ENCODE peak calls at places on chromosomes 4 and X, in four cellular contexts. One of them, this sample, is unnamed.

GRCh38 chr4:185998791-185999190 is 70.2 kb upstream of the TLR3 start:
- DNase-seq in left cardiac atrium: no peak
- DNase-seq in suprapubic skin: no peak
- DNase-seq in EH: no peak
- DNase-seq in this sample: no peak

GRCh38 chr4:90137545-90137944 is 10.4 kb downstream of the CCSER1 start:
- DNase-seq in left cardiac atrium: no peak
- DNase-seq in suprapubic skin: no peak
- DNase-seq in EH: peak; percentile 4
- DNase-seq in this sample: no peak

GRCh38 chr4:109576462-109576861 is 16.4 kb downstream of the MCUB start:
- DNase-seq in left cardiac atrium: no peak
- DNase-seq in suprapubic skin: no peak
- DNase-seq in EH: peak; percentile 53
- DNase-seq in this sample: no peak

GRCh38 chr4:153523171-153523757 is 57.1 kb downstream of the TMEM131L start:
- DNase-seq in left cardiac atrium: no peak
- DNase-seq in suprapubic skin: no peak
- DNase-seq in EH: no peak
- DNase-seq in this sample: peak; percentile 32

GRCh38 chrX:149877636-149878035 is 3.3 kb upstream of the MAGEA8 start:
- DNase-seq in left cardiac atrium: no peak
- DNase-seq in suprapubic skin: no peak
- DNase-seq in EH: peak; percentile 16
- DNase-seq in this sample: no peak

GRCh38 chrX:38175140-38175539 is 45.5 kb downstream of the SRPX start:
- DNase-seq in left cardiac atrium: no peak
- DNase-seq in suprapubic skin: no peak
- DNase-seq in EH: peak; percentile 34
- DNase-seq in this sample: peak; percentile 31

GRCh38 chrX:153600032-153600373 is 1.1 kb upstream of the CCNQ start:
- DNase-seq in left cardiac atrium: no peak
- DNase-seq in suprapubic skin: no peak
- DNase-seq in EH: peak; percentile 30
- DNase-seq in this sample: no peak

GRCh38 chrX:10071451-10072163 is 85.2 kb upstream of the CLCN4 start:
- DNase-seq in left cardiac atrium: no peak
- DNase-seq in suprapubic skin: no peak
- DNase-seq in EH: no peak
- DNase-seq in this sample: peak; percentile 17

GRCh38 chr4:153166971-153167501 is 37.2 kb upstream of the TRIM2 start:
- DNase-seq in left cardiac atrium: no peak
- DNase-seq in suprapubic skin: no peak
- DNase-seq in EH: no peak
- DNase-seq in this sample: peak; percentile 90

GRCh38 chrX:44343412-44343942 is at the start of gene EFHC2:
- DNase-seq in left cardiac atrium: peak; percentile 52
- DNase-seq in suprapubic skin: peak; percentile 70
- DNase-seq in EH: no peak
- DNase-seq in this sample: peak; percentile 66

GRCh38 chr4:10173754-10174749 is 57.5 kb upstream of the WDR1 start:
- DNase-seq in left cardiac atrium: peak; percentile 77
- DNase-seq in suprapubic skin: no peak
- DNase-seq in EH: no peak
- DNase-seq in this sample: no peak

GRCh38 chr4:23097251-23097650 is 404.5 kb downstream of the GBA3 start:
- DNase-seq in left cardiac atrium: no peak
- DNase-seq in suprapubic skin: no peak
- DNase-seq in EH: peak; percentile 63
- DNase-seq in this sample: no peak

GRCh38 chr4:8837181-8837811 is 34.3 kb downstream of the HMX1 start:
- DNase-seq in left cardiac atrium: no peak
- DNase-seq in suprapubic skin: peak; percentile 74
- DNase-seq in EH: no peak
- DNase-seq in this sample: no peak

GRCh38 chr4:97910005-97910404 is 233.3 kb downstream of the STPG2 start:
- DNase-seq in left cardiac atrium: no peak
- DNase-seq in suprapubic skin: no peak
- DNase-seq in EH: no peak
- DNase-seq in this sample: no peak

GRCh38 chr4:153362184-153362583 is 17.7 kb downstream of the MND1 start:
- DNase-seq in left cardiac atrium: peak; percentile 17
- DNase-seq in suprapubic skin: no peak
- DNase-seq in EH: no peak
- DNase-seq in this sample: no peak

GRCh38 chrX:136650811-136651210 is 2.9 kb downstream of the CD40LG start:
- DNase-seq in left cardiac atrium: no peak
- DNase-seq in suprapubic skin: no peak
- DNase-seq in EH: no peak
- DNase-seq in this sample: no peak

GRCh38 chr4:113878718-113879117 is 100.7 kb downstream of the ARSJ start:
- DNase-seq in left cardiac atrium: no peak
- DNase-seq in suprapubic skin: no peak
- DNase-seq in EH: peak; percentile 33
- DNase-seq in this sample: peak; percentile 25

GRCh38 chrX:110168585-110168984 is 149.3 kb downstream of the AMMECR1 start:
- DNase-seq in left cardiac atrium: no peak
- DNase-seq in suprapubic skin: no peak
- DNase-seq in EH: peak; percentile 86
- DNase-seq in this sample: peak; percentile 53

GRCh38 chr4:26218677-26219181 is 102.1 kb upstream of the RBPJ start:
- DNase-seq in left cardiac atrium: no peak
- DNase-seq in suprapubic skin: no peak
- DNase-seq in EH: no peak
- DNase-seq in this sample: no peak

GRCh38 chr4:102620697-102621497 is 119.7 kb downstream of the NFKB1 start:
- DNase-seq in left cardiac atrium: no peak
- DNase-seq in suprapubic skin: no peak
- DNase-seq in EH: peak; percentile 88
- DNase-seq in this sample: peak; percentile 74

GRCh38 chr4:83075696-83076095 is 38.8 kb downstream of the PLAC8 start:
- DNase-seq in left cardiac atrium: no peak
- DNase-seq in suprapubic skin: no peak
- DNase-seq in EH: peak; percentile 91
- DNase-seq in this sample: peak; percentile 6

GRCh38 chr4:16896871-16897270 is 1.6 kb downstream of the LDB2 start:
- DNase-seq in left cardiac atrium: no peak
- DNase-seq in suprapubic skin: no peak
- DNase-seq in EH: peak; percentile 70
- DNase-seq in this sample: peak; percentile 89

GRCh38 chrX:16851421-16851820 is 18.7 kb downstream of the RBBP7 start:
- DNase-seq in left cardiac atrium: no peak
- DNase-seq in suprapubic skin: no peak
- DNase-seq in EH: no peak
- DNase-seq in this sample: peak; percentile 44

GRCh38 chrX:16843208-16843909 is 26.8 kb downstream of the RBBP7 start:
- DNase-seq in left cardiac atrium: no peak
- DNase-seq in suprapubic skin: no peak
- DNase-seq in EH: no peak
- DNase-seq in this sample: no peak

GRCh38 chr4:93147524-93148212 is 680.9 kb upstream of the ATOH1 start:
- DNase-seq in left cardiac atrium: no peak
- DNase-seq in suprapubic skin: no peak
- DNase-seq in EH: no peak
- DNase-seq in this sample: no peak

GRCh38 chr4:129328176-129328575 is 232.2 kb downstream of the C4orf33 start:
- DNase-seq in left cardiac atrium: no peak
- DNase-seq in suprapubic skin: no peak
- DNase-seq in EH: no peak
- DNase-seq in this sample: no peak

GRCh38 chr4:8721621-8722020 is 129.1 kb downstream of the CPZ start:
- DNase-seq in left cardiac atrium: no peak
- DNase-seq in suprapubic skin: peak; percentile 38
- DNase-seq in EH: no peak
- DNase-seq in this sample: no peak

This sample was measured in adipocyte.